ENCODE peak calls at places on chromosome 19, in five cellular contexts. F is gastrocnemius medialis, L is lower lobe of right lung, R is heart left ventricle, X is IMR-90. J is an unnamed sample. For H3K4me1, the result is how much of the 10 kb centered on the place peaks cover.

GRCh38 chr19:5036733-5037681 is 68.1 kb downstream of the KDM4B start:
- DNase-seq in F (no peak), L (no peak), R (no peak), X (peak), J (no peak)

GRCh38 chr19:16934489-16934888 is 45.7 kb downstream of the F2RL3 start:
- DNase-seq in F (no peak), L (no peak), R (no peak), X (no peak), J (no peak)

GRCh38 chr19:55087542-55087935 is 11.9 kb downstream of the EPS8L1 start:
- DNase-seq in F (no peak), L (no peak), R (no peak), X (peak), J (no peak)

GRCh38 chr19:54062643-54063042 is 1.1 kb downstream of the VSTM1 start:
- DNase-seq in F (no peak), L (peak), R (peak), X (no peak), J (no peak)

GRCh38 chr19:16544468-16545231 is 2.4 kb upstream of the CHERP start:
- DNase-seq in F (no peak), L (no peak), R (no peak), X (no peak), J (no peak)

GRCh38 chr19:45781282-45782161 is 768 bp downstream of the DMPK start:
- DNase-seq in F (peak), L (no peak), R (no peak), X (no peak), J (peak)

GRCh38 chr19:5186293-5187050 is 154.1 kb downstream of the PTPRS start:
- DNase-seq in F (no peak), L (no peak), R (no peak), X (peak), J (no peak)

GRCh38 chr19:19040417-19040816 is 7.0 kb downstream of the ARMC6 start:
- DNase-seq in F (peak), L (peak), R (peak), X (peak), J (peak)

GRCh38 chr19:30227661-30228112 is 144.5 kb upstream of the ZNF536 start:
- DNase-seq in F (no peak), L (peak), R (peak), X (peak), J (peak)

GRCh38 chr19:38701455-38702063 is 42.7 kb downstream of the CAPN12 start:
- DNase-seq in F (no peak), L (no peak), R (no peak), X (peak), J (peak)

DNA sequence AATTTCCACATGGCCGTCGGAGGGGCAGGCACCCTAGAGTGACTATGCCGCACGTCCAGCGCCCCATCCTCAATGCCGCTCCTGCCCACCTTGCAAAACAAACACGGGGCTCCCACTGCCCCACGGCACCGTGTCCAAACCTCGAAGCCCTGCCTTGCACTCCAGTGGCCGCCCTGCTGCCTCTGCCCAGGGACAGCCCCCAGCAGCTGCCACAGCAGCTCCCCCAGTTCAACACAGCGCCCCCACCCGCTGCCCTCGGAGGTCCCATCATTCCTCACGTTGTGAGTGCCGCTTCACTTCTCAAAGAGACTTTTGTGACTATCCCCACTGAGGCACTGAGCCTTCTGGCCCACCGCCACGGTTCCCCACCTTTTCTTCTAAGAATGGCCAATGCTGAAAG is 22.3 kb upstream of the TMEM160 start:
- DNase-seq in F (no peak), L (no peak), R (no peak), X (no peak), J (no peak)
- TF ChIP-seq CTCF in F (no peak), L (no peak), R (no peak), X (no peak), J (no peak)

GRCh38 chr19:11457831-11458230 is 22.4 kb downstream of the PRKCSH start:
- DNase-seq in F (no peak), L (no peak), R (no peak), X (no peak), J (no peak)
- H3K27ac ChIP-seq in F (no peak), L (no peak), R (no peak), X (no peak), J (no peak)

GRCh38 chr19:8814176-8814575 is 17.9 kb downstream of the ZNF558 start:
- DNase-seq in F (no peak), L (no peak), R (no peak), X (no peak), J (no peak)
- H3K4me1 ChIP-seq in F (under half), L (under half), R (under half), X (under half), J (under half)

GRCh38 chr19:56562766-56563165 is 4.5 kb upstream of the ZNF470 start:
- DNase-seq in F (no peak), L (no peak), R (no peak), X (no peak), J (no peak)
- TF ChIP-seq CTCF in F (no peak), L (no peak), R (no peak), X (no peak), J (no peak)

GRCh38 chr19:3699071-3699740 is 1.1 kb downstream of the PIP5K1C start:
- DNase-seq in F (peak), L (peak), R (peak), X (peak), J (peak)
- H3K27ac ChIP-seq in F (peak), L (peak), R (peak), X (peak), J (peak)

GRCh38 chr19:14110650-14111049 is 6.9 kb downstream of the PRKACA start:
- DNase-seq in F (no peak), L (no peak), R (no peak), X (no peak), J (no peak)

GRCh38 chr19:14113762-14114414 is 3.7 kb downstream of the PRKACA start:
- DNase-seq in F (peak), L (peak), R (no peak), X (no peak), J (peak)

GRCh38 chr19:14112809-14113385 is 4.7 kb downstream of the PRKACA start:
- DNase-seq in F (peak), L (no peak), R (peak), X (no peak), J (no peak)

GRCh38 chr19:14112051-14112808 is 5.3 kb downstream of the PRKACA start:
- DNase-seq in F (no peak), L (no peak), R (peak), X (no peak), J (no peak)

DNA sequence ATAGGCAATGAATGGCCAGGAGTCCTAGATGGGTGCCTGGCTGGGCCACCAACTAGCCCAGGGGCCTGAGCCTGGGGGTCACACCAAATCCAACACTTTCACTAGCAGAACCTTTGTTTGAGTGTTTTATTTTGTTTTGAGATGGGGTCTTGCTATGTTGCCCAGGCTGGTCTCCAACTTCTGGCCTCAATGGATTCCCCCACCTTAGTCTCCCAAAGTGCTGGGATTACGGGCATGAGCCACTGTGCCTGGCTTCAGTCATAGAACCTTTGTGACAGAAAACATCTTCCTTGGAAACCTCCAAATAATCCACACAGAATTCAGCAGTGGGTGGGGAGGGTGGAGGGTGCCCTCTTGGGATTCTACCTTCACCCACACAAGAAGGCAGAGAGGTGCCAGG is 6.1 kb downstream of the PRKACA start:
- DNase-seq in F (no peak), L (no peak), R (no peak), X (no peak), J (no peak)
- H3K4me1 ChIP-seq in F (half or more), L (under half), R (half or more), X (under half), J (under half)

DNA sequence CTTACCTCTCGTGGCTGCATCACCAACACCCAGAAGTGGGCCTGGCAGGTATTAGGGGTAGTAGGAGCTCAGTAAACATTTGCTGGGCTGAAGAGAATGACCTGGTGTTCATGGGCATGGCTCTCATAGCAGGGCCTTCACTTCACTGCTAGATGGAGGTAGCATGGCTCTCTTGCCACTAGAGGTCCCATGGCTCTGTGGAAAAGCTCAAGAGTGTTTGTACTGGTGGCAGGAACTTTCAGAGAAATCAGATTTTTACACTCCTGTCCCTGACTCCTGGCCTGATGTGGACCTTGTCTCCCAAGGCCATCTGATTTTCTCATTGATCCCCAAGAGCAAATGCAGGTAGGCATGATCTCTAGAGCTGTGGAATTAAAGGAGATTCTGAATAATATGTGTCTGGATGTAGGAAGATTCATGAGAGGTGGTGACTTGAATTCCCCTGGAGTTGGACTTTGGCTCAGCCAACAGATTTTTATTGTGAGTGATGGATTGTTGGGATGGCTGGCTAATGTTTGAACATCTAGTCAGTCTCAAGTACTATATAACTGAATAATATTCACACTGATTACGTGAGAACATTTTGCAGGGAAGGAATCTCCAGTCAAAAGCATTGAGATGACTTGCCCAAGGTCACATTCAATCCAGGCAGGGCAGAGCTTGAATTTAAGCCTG is 5.8 kb downstream of the ZNF574 start:
- DNase-seq in F (no peak), L (no peak), R (no peak), X (peak), J (peak)
- TF ChIP-seq CTCF in F (peak), L (peak), R (peak), X (peak), J (peak)

J was measured in body of pancreas.